ENCODE peak calls at places on chromosomes 12 and 14, in four cellular contexts. K is mesendoderm; H is naive thymus-derived CD8-positive, alpha-beta T cell; U is EL. Z is an unnamed sample.

GRCh38 chr14:36981832-36982528 is 190.4 kb downstream of the SLC25A21 start:
- DNase-seq in H (no peak), U (peak; percentile 54), K (no peak), Z (no peak)

GRCh38 chr14:100879194-100879593 is 24.3 kb downstream of the RTL1 start:
- DNase-seq in U (no peak), K (no peak), H (no peak), Z (no peak)

GRCh38 chr12:49537709-49538601 is 875 bp upstream of the KCNH3 start:
- DNase-seq in U (peak; percentile 19), K (peak; percentile 67), H (peak; percentile 31), Z (no peak)

GRCh38 chr14:72443991-72444431 is 449.9 kb downstream of the DPF3 start:
- DNase-seq in U (no peak), H (peak; percentile 51), K (no peak), Z (peak; percentile 55)

GRCh38 chr14:99415496-99416281 is 65.0 kb downstream of the SETD3 start:
- DNase-seq in K (peak; percentile 92), H (peak; percentile 80), U (peak; percentile 81), Z (peak; percentile 77)

GRCh38 chr12:106271575-106272505 is 24.0 kb upstream of the CKAP4 start:
- DNase-seq in K (no peak), H (no peak), U (no peak), Z (no peak)

GRCh38 chr14:101843665-101844064 is 82.2 kb downstream of the PPP2R5C start:
- DNase-seq in U (no peak), H (peak; percentile 56), K (peak; percentile 30), Z (peak; percentile 79)

GRCh38 chr12:3589745-3590144 is 98.7 kb downstream of the PRMT8 start:
- DNase-seq in K (no peak), U (no peak), H (no peak), Z (no peak)

GRCh38 chr12:57846285-57846576 is 298 bp downstream of the CTDSP2 start:
- DNase-seq in H (no peak), U (no peak), K (peak; percentile 72), Z (no peak)

GRCh38 chr12:109797905-109798669 is 35.1 kb downstream of the TRPV4 start:
- DNase-seq in K (peak; percentile 56), U (no peak), H (no peak), Z (no peak)

Z was measured in B cell.